ENCODE peak calls at places on chromosomes 4 and X, in five cellular contexts. C is kidney; O is HL-60; N is thyroid gland; T is CD8-positive, alpha-beta memory T cell. A is an unnamed sample.

GRCh38 chr4:73045894-73046293 is 23.6 kb downstream of the COX18 start:
- DNase-seq in C (no peak), O (no peak), N (no peak), T (no peak), A (no peak)

GRCh38 chrX:73182502-73183114 is 32.0 kb downstream of the NAP1L2 start:
- DNase-seq in C (no peak), O (no peak), N (no peak), T (no peak), A (no peak)

GRCh38 chr4:15832523-15833451 is 54.7 kb downstream of the CD38 start:
- DNase-seq in C (no peak), O (no peak), N (no peak), T (no peak), A (no peak)

GRCh38 chr4:147740176-147740575 is 8.3 kb downstream of the ARHGAP10 start:
- DNase-seq in C (no peak), O (no peak), N (no peak), T (no peak), A (no peak)

GRCh38 chr4:39655866-39656265 is 17.2 kb upstream of the SMIM14 start:
- DNase-seq in C (no peak), O (no peak), N (no peak), T (no peak), A (peak)

GRCh38 chr4:1192091-1192492 is 19.7 kb upstream of the SPON2 start:
- DNase-seq in C (peak), O (no peak), N (peak), T (no peak), A (peak)

GRCh38 chr4:145619639-145619996 is 433 bp downstream of the MMAA start:
- DNase-seq in C (peak), O (peak), N (peak), T (peak), A (no peak)

GRCh38 chrX:46547857-46548256 is 2.6 kb upstream of the ZNF674 start:
- DNase-seq in C (no peak), O (no peak), N (no peak), T (no peak), A (no peak)

GRCh38 chr4:721261-722171 is 15.9 kb downstream of the PCGF3 start:
- DNase-seq in C (peak), O (no peak), N (no peak), T (no peak), A (peak)

GRCh38 chrX:20718592-20718991 is 451.9 kb upstream of the RPS6KA3 start:
- DNase-seq in C (no peak), O (no peak), N (no peak), T (no peak), A (no peak)

GRCh38 chrX:119417842-119418241 is 18.7 kb downstream of the SLC25A43 start:
- DNase-seq in C (no peak), O (no peak), N (no peak), T (no peak), A (no peak)

GRCh38 chr4:60034371-60034770 is 1165.8 kb upstream of the ADGRL3 start:
- DNase-seq in C (no peak), O (no peak), N (no peak), T (no peak), A (no peak)

GRCh38 chrX:5648941-5649568 is 579.6 kb downstream of the NLGN4X start:
- DNase-seq in C (no peak), O (no peak), N (no peak), T (no peak), A (no peak)

GRCh38 chr4:73055241-73055897 is 14.1 kb downstream of the COX18 start:
- DNase-seq in C (no peak), O (no peak), N (no peak), T (no peak), A (no peak)

GRCh38 chr4:15668566-15669435 is 12.8 kb upstream of the FAM200B start:
- DNase-seq in C (no peak), O (no peak), N (no peak), T (no peak), A (no peak)

GRCh38 chr4:129570326-129570725 is 474.4 kb downstream of the C4orf33 start:
- DNase-seq in C (no peak), O (no peak), N (no peak), T (no peak), A (no peak)

GRCh38 chrX:155028749-155029360 is 2.2 kb downstream of the FUNDC2 start:
- DNase-seq in C (no peak), O (no peak), N (no peak), T (no peak), A (no peak)

GRCh38 chrX:74505437-74505836 is 84.1 kb downstream of the SLC16A2 start:
- DNase-seq in C (no peak), O (no peak), N (peak), T (no peak), A (no peak)

GRCh38 chrX:73668779-73669178 is 105.8 kb downstream of the CHIC1 start:
- DNase-seq in C (peak), O (no peak), N (peak), T (no peak), A (no peak)

GRCh38 chr4:866761-867390 is 40.9 kb upstream of the CPLX1 start:
- DNase-seq in C (peak), O (no peak), N (no peak), T (no peak), A (peak)

GRCh38 chrX:133434197-133434820 is 19.0 kb upstream of the GPC4 start:
- DNase-seq in C (no peak), O (no peak), N (no peak), T (no peak), A (no peak)

GRCh38 chrX:29547877-29548276 is 667.5 kb upstream of the MAGEB2 start:
- DNase-seq in C (no peak), O (no peak), N (no peak), T (no peak), A (no peak)

GRCh38 chr4:73816814-73817213 is 19.7 kb upstream of the CXCL6 start:
- DNase-seq in C (no peak), O (no peak), N (no peak), T (no peak), A (peak)

GRCh38 chrX:9534686-9535085 is 69.8 kb downstream of the TBL1X start:
- DNase-seq in C (no peak), O (no peak), N (no peak), T (no peak), A (no peak)

GRCh38 chr4:151853034-151853433 is 92.2 kb upstream of the GATB start:
- DNase-seq in C (no peak), O (peak), N (no peak), T (no peak), A (no peak)

GRCh38 chrX:130139474-130140201 is 26.0 kb downstream of the AIFM1 start:
- DNase-seq in C (no peak), O (no peak), N (no peak), T (no peak), A (no peak)

GRCh38 chr4:73007526-73008100 is 61.9 kb downstream of the COX18 start:
- DNase-seq in C (no peak), O (no peak), N (no peak), T (no peak), A (no peak)

GRCh38 chr4:156672924-156673323 is 298.7 kb downstream of the PDGFC start:
- DNase-seq in C (no peak), O (no peak), N (no peak), T (no peak), A (no peak)

GRCh38 chr4:38805530-38806145 is 1.0 kb upstream of the TLR1 start:
- DNase-seq in C (no peak), O (peak), N (no peak), T (no peak), A (no peak)

GRCh38 chr4:68291256-68291655 is 45.8 kb upstream of the TMPRSS11B start:
- DNase-seq in C (no peak), O (no peak), N (no peak), T (no peak), A (no peak)

GRCh38 chrX:39470588-39471155 is 627.1 kb downstream of the BCOR start:
- DNase-seq in C (no peak), O (no peak), N (peak), T (no peak), A (no peak)

GRCh38 chr4:137278431-137278830 is 253.9 kb downstream of the PCDH18 start:
- DNase-seq in C (no peak), O (no peak), N (no peak), T (no peak), A (no peak)

GRCh38 chr4:115562506-115562905 is 449.1 kb upstream of the NDST4 start:
- DNase-seq in C (no peak), O (no peak), N (no peak), T (no peak), A (no peak)

GRCh38 chr4:112145820-112146813 is 863 bp downstream of the FAM241A start:
- DNase-seq in C (peak), O (no peak), N (peak), T (peak), A (no peak)

GRCh38 chr4:112145326-112145819 is at the start of gene FAM241A:
- DNase-seq in C (peak), O (peak), N (peak), T (peak), A (no peak)

GRCh38 chr4:112147697-112148096 is 2.4 kb downstream of the FAM241A start:
- DNase-seq in C (no peak), O (no peak), N (no peak), T (no peak), A (no peak)

GRCh38 chr4:112142152-112142551 is 3.1 kb upstream of the FAM241A start:
- DNase-seq in C (no peak), O (no peak), N (no peak), T (no peak), A (no peak)

GRCh38 chr4:112144546-112145325 is 518 bp upstream of the FAM241A start:
- DNase-seq in C (no peak), O (no peak), N (peak), T (peak), A (no peak)
- H3K27ac ChIP-seq in C (no peak), O (no peak), N (peak), T (no peak), A (no peak)

DNA sequence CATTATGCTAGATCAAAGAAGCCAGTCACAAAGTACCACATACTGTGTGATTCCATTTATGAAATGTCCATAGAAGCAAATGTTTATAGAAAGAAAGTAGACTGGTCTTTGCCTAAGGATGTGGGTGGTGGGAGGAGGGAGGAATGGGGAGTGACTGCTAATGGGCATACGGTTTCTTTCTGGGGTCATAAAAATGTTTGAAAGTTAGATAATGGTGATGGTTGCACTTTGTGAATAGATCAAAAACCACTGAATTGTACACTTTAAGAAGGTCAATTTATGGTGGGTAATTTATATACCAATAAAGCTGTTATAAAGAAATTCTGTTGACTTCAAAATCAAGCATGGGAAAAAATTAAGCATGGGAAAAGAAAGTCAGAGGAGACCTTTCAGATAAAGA is 56.6 kb downstream of the FAM13A start:
- DNase-seq in C (no peak), O (no peak), N (no peak), T (no peak), A (no peak)
- H3K27ac ChIP-seq in C (no peak), O (no peak), N (no peak), T (peak), A (peak)

GRCh38 chr4:3765271-3766206 is 646 bp upstream of the ADRA2C start:
- DNase-seq in C (no peak), O (no peak), N (peak), T (no peak), A (no peak)

GRCh38 chr4:3766207-3766790 is at the start of gene ADRA2C:
- DNase-seq in C (no peak), O (no peak), N (peak), T (no peak), A (no peak)

GRCh38 chr4:3768842-3769641 is 2.9 kb downstream of the ADRA2C start:
- DNase-seq in C (no peak), O (no peak), N (no peak), T (no peak), A (no peak)

GRCh38 chr4:3767569-3768288 is 1.5 kb downstream of the ADRA2C start:
- DNase-seq in C (no peak), O (no peak), N (peak), T (no peak), A (no peak)

GRCh38 chr4:3766791-3767561 is 791 bp downstream of the ADRA2C start:
- DNase-seq in C (no peak), O (no peak), N (peak), T (no peak), A (no peak)
- H3K27ac ChIP-seq in C (peak), O (no peak), N (no peak), T (no peak), A (no peak)

GRCh38 chrX:49858341-49858740 is 20.9 kb upstream of the USP27X start:
- DNase-seq in C (no peak), O (no peak), N (no peak), T (no peak), A (no peak)
- H3K27ac ChIP-seq in C (no peak), O (no peak), N (no peak), T (no peak), A (no peak)